ENCODE peak calls at places on chromosome 13, in four cellular contexts. T, R, P and D are unnamed samples.

GRCh38 chr13:76293751-76294150 is 592.5 kb downstream of the KCTD12 start:
- DNase-seq in R (no peak), T (peak), P (no peak), D (no peak)

GRCh38 chr13:76038920-76039716 is 403.0 kb downstream of the LMO7 start:
- DNase-seq in R (peak), T (no peak), P (no peak), D (no peak)

GRCh38 chr13:27406178-27406939 is 18.1 kb upstream of the GTF3A start:
- DNase-seq in R (peak), T (peak), P (peak), D (no peak)

GRCh38 chr13:80988752-80989151 is 647.8 kb upstream of the SPRY2 start:
- DNase-seq in R (no peak), T (no peak), P (no peak), D (no peak)

GRCh38 chr13:76972430-76972829 is 19.5 kb upstream of the CLN5 start:
- DNase-seq in R (no peak), T (no peak), P (no peak), D (no peak)

GRCh38 chr13:113489549-113490495 is 689 bp downstream of the DCUN1D2 start:
- DNase-seq in P (peak), T (peak), R (peak), D (no peak)

GRCh38 chr13:113350065-113350937 is 13.6 kb downstream of the GRTP1 start:
- DNase-seq in T (no peak), R (no peak), P (no peak), D (no peak)

GRCh38 chr13:113856716-113857065 is 7.2 kb downstream of the GAS6 start:
- DNase-seq in P (no peak), T (peak), R (no peak), D (no peak)

GRCh38 chr13:94658926-94659649 is 53.3 kb downstream of the SOX21 start:
- DNase-seq in P (no peak), R (peak), T (no peak), D (no peak)

GRCh38 chr13:100130092-100130491 is 41.2 kb downstream of the PCCA start:
- DNase-seq in R (peak), P (no peak), T (no peak), D (no peak)

GRCh38 chr13:43377149-43377548 is 353.8 kb downstream of the DNAJC15 start:
- DNase-seq in T (peak), R (no peak), P (no peak), D (no peak)

GRCh38 chr13:48040059-48040458 is 2.5 kb downstream of the NUDT15 start:
- DNase-seq in P (no peak), R (no peak), T (no peak), D (no peak)

GRCh38 chr13:30142502-30143211 is 164.7 kb downstream of the KATNAL1 start:
- DNase-seq in P (no peak), R (peak), T (peak), D (peak)

GRCh38 chr13:66009241-66009640 is 1220.9 kb downstream of the PCDH9 start:
- DNase-seq in T (no peak), P (no peak), R (no peak), D (no peak)

GRCh38 chr13:43783820-43784219 is 3.0 kb downstream of the ENOX1 start:
- DNase-seq in R (peak), T (peak), P (no peak), D (no peak)

GRCh38 chr13:107906131-107906530 is 309.2 kb downstream of the LIG4 start:
- DNase-seq in P (no peak), R (no peak), T (no peak), D (no peak)

GRCh38 chr13:66341978-66342377 is 888.2 kb downstream of the PCDH9 start:
- DNase-seq in R (no peak), P (no peak), T (peak), D (no peak)

GRCh38 chr13:45162821-45163220 is 38.0 kb downstream of the KCTD4 start:
- DNase-seq in T (peak), P (no peak), R (no peak), D (peak)

GRCh38 chr13:19179916-19180315 is 1.7 kb downstream of the TUBA3C start:
- DNase-seq in T (no peak), P (no peak), R (no peak), D (no peak)

GRCh38 chr13:92512852-92513251 is 713.8 kb upstream of the GPC6 start:
- DNase-seq in T (no peak), P (no peak), R (no peak), D (no peak)

GRCh38 chr13:31328549-31329229 is 128.9 kb downstream of the B3GLCT start:
- DNase-seq in T (peak), R (no peak), P (no peak), D (peak)

GRCh38 chr13:40666058-40666904 is at the start of gene FOXO1:
- DNase-seq in R (peak), T (peak), P (peak), D (peak)

GRCh38 chr13:107407074-107407473 is 808.3 kb downstream of the LIG4 start:
- DNase-seq in R (no peak), P (no peak), T (no peak), D (no peak)

GRCh38 chr13:101919541-101920306 is 467.2 kb downstream of the ITGBL1 start:
- DNase-seq in P (no peak), R (peak), T (peak), D (no peak)

GRCh38 chr13:93726173-93727019 is 499.8 kb downstream of the GPC6 start:
- DNase-seq in R (peak), P (no peak), T (no peak), D (no peak)

GRCh38 chr13:31913459-31913858 is 118.1 kb upstream of the FRY start:
- DNase-seq in P (no peak), T (peak), R (no peak), D (no peak)